ENCODE peak calls at places on chromosome 14, in nine cellular contexts. One of them, this sample, is unnamed.

GRCh38 chr14:85444685-85445084 is 85.3 kb upstream of the FLRT2 start:
- DNase-seq in adrenal gland: no peak
- DNase-seq in GM23338: no peak
- DNase-seq in AG04450: no peak
- DNase-seq in mesothelial cell of epicardium: no peak
- DNase-seq in suprapubic skin: no peak
- DNase-seq in GM13977: no peak
- DNase-seq in fibroblast of pulmonary artery: peak
- DNase-seq in Calu3: no peak
- DNase-seq in this sample: peak

GRCh38 chr14:96136361-96136760 is 68.3 kb upstream of the BDKRB2 start:
- DNase-seq in GM23338: no peak
- DNase-seq in Calu3: peak
- DNase-seq in GM13977: no peak
- DNase-seq in mesothelial cell of epicardium: no peak
- DNase-seq in adrenal gland: no peak
- DNase-seq in suprapubic skin: no peak
- DNase-seq in AG04450: no peak
- DNase-seq in fibroblast of pulmonary artery: peak
- DNase-seq in this sample: no peak

GRCh38 chr14:35747379-35747778 is 61.7 kb downstream of the RALGAPA1 start:
- DNase-seq in suprapubic skin: no peak
- DNase-seq in GM13977: no peak
- DNase-seq in mesothelial cell of epicardium: no peak
- DNase-seq in fibroblast of pulmonary artery: peak
- DNase-seq in AG04450: peak
- DNase-seq in adrenal gland: no peak
- DNase-seq in GM23338: peak
- DNase-seq in Calu3: no peak
- DNase-seq in this sample: no peak

GRCh38 chr14:65352964-65353530 is 59.5 kb upstream of the FUT8 start:
- DNase-seq in AG04450: no peak
- DNase-seq in GM23338: no peak
- DNase-seq in suprapubic skin: no peak
- DNase-seq in mesothelial cell of epicardium: no peak
- DNase-seq in Calu3: peak
- DNase-seq in GM13977: no peak
- DNase-seq in fibroblast of pulmonary artery: no peak
- DNase-seq in adrenal gland: no peak
- DNase-seq in this sample: no peak

GRCh38 chr14:55699131-55700057 is 119.4 kb downstream of the KTN1 start:
- DNase-seq in adrenal gland: no peak
- DNase-seq in fibroblast of pulmonary artery: peak
- DNase-seq in GM23338: peak
- DNase-seq in GM13977: no peak
- DNase-seq in suprapubic skin: no peak
- DNase-seq in mesothelial cell of epicardium: no peak
- DNase-seq in Calu3: peak
- DNase-seq in AG04450: no peak
- DNase-seq in this sample: no peak

GRCh38 chr14:68401855-68402254 is 391.0 kb downstream of the ZFP36L1 start:
- DNase-seq in fibroblast of pulmonary artery: no peak
- DNase-seq in AG04450: no peak
- DNase-seq in GM23338: no peak
- DNase-seq in adrenal gland: no peak
- DNase-seq in GM13977: peak
- DNase-seq in mesothelial cell of epicardium: no peak
- DNase-seq in suprapubic skin: no peak
- DNase-seq in Calu3: no peak
- DNase-seq in this sample: no peak

GRCh38 chr14:25400607-25401206 is 350.8 kb upstream of the STXBP6 start:
- DNase-seq in GM23338: peak
- DNase-seq in suprapubic skin: no peak
- DNase-seq in GM13977: peak
- DNase-seq in AG04450: no peak
- DNase-seq in fibroblast of pulmonary artery: peak
- DNase-seq in Calu3: peak
- DNase-seq in mesothelial cell of epicardium: peak
- DNase-seq in adrenal gland: peak
- DNase-seq in this sample: peak

GRCh38 chr14:94122438-94122837 is 7.0 kb downstream of the IFI27L2 start:
- DNase-seq in GM13977: no peak
- DNase-seq in AG04450: no peak
- DNase-seq in suprapubic skin: peak
- DNase-seq in adrenal gland: peak
- DNase-seq in GM23338: no peak
- DNase-seq in mesothelial cell of epicardium: no peak
- DNase-seq in fibroblast of pulmonary artery: no peak
- DNase-seq in Calu3: no peak
- DNase-seq in this sample: no peak

GRCh38 chr14:55604467-55604866 is 24.5 kb downstream of the KTN1 start:
- DNase-seq in GM23338: no peak
- DNase-seq in GM13977: no peak
- DNase-seq in adrenal gland: no peak
- DNase-seq in suprapubic skin: no peak
- DNase-seq in AG04450: no peak
- DNase-seq in mesothelial cell of epicardium: no peak
- DNase-seq in fibroblast of pulmonary artery: no peak
- DNase-seq in Calu3: no peak
- DNase-seq in this sample: no peak

GRCh38 chr14:95765016-95765415 is 51.1 kb upstream of the TCL1A start:
- DNase-seq in Calu3: no peak
- DNase-seq in adrenal gland: no peak
- DNase-seq in suprapubic skin: no peak
- DNase-seq in GM13977: no peak
- DNase-seq in AG04450: no peak
- DNase-seq in fibroblast of pulmonary artery: no peak
- DNase-seq in mesothelial cell of epicardium: no peak
- DNase-seq in GM23338: no peak
- DNase-seq in this sample: no peak

GRCh38 chr14:47277703-47278102 is 397.7 kb downstream of the MDGA2 start:
- DNase-seq in adrenal gland: no peak
- DNase-seq in AG04450: no peak
- DNase-seq in GM23338: peak
- DNase-seq in mesothelial cell of epicardium: no peak
- DNase-seq in suprapubic skin: no peak
- DNase-seq in fibroblast of pulmonary artery: peak
- DNase-seq in GM13977: no peak
- DNase-seq in Calu3: no peak
- DNase-seq in this sample: no peak

GRCh38 chr14:91127411-91127810 is 13.5 kb downstream of the DGLUCY start:
- DNase-seq in GM23338: no peak
- DNase-seq in fibroblast of pulmonary artery: no peak
- DNase-seq in adrenal gland: peak
- DNase-seq in AG04450: no peak
- DNase-seq in mesothelial cell of epicardium: peak
- DNase-seq in Calu3: peak
- DNase-seq in GM13977: no peak
- DNase-seq in suprapubic skin: peak
- DNase-seq in this sample: no peak

GRCh38 chr14:39682563-39682962 is 250.3 kb upstream of the FBXO33 start:
- DNase-seq in adrenal gland: no peak
- DNase-seq in Calu3: no peak
- DNase-seq in GM13977: no peak
- DNase-seq in AG04450: no peak
- DNase-seq in mesothelial cell of epicardium: no peak
- DNase-seq in fibroblast of pulmonary artery: no peak
- DNase-seq in suprapubic skin: no peak
- DNase-seq in GM23338: no peak
- DNase-seq in this sample: peak

GRCh38 chr14:82854851-82855250 is 1321.2 kb upstream of the SEL1L start:
- DNase-seq in GM23338: no peak
- DNase-seq in mesothelial cell of epicardium: no peak
- DNase-seq in suprapubic skin: no peak
- DNase-seq in AG04450: no peak
- DNase-seq in GM13977: no peak
- DNase-seq in fibroblast of pulmonary artery: no peak
- DNase-seq in adrenal gland: no peak
- DNase-seq in Calu3: no peak
- DNase-seq in this sample: no peak

GRCh38 chr14:95515080-95515489 is 1.4 kb downstream of the SYNE3 start:
- DNase-seq in suprapubic skin: peak
- DNase-seq in adrenal gland: peak
- DNase-seq in fibroblast of pulmonary artery: peak
- DNase-seq in GM23338: peak
- DNase-seq in AG04450: no peak
- DNase-seq in Calu3: no peak
- DNase-seq in GM13977: no peak
- DNase-seq in mesothelial cell of epicardium: peak
- DNase-seq in this sample: peak

GRCh38 chr14:76117789-76118188 is 33.9 kb upstream of the GPATCH2L start:
- DNase-seq in GM13977: no peak
- DNase-seq in adrenal gland: no peak
- DNase-seq in Calu3: no peak
- DNase-seq in mesothelial cell of epicardium: peak
- DNase-seq in fibroblast of pulmonary artery: no peak
- DNase-seq in suprapubic skin: no peak
- DNase-seq in AG04450: no peak
- DNase-seq in GM23338: no peak
- DNase-seq in this sample: no peak

GRCh38 chr14:22010532-22011242 is 337.1 kb upstream of the OR4E1 start:
- DNase-seq in GM13977: no peak
- DNase-seq in GM23338: no peak
- DNase-seq in AG04450: no peak
- DNase-seq in fibroblast of pulmonary artery: no peak
- DNase-seq in mesothelial cell of epicardium: no peak
- DNase-seq in Calu3: no peak
- DNase-seq in adrenal gland: no peak
- DNase-seq in suprapubic skin: no peak
- DNase-seq in this sample: no peak
- TF ChIP-seq CTCF in GM13977: no peak
- TF ChIP-seq CTCF in GM23338: no peak
- TF ChIP-seq CTCF in AG04450: no peak
- TF ChIP-seq CTCF in fibroblast of pulmonary artery: no peak
- TF ChIP-seq CTCF in mesothelial cell of epicardium: no peak
- TF ChIP-seq CTCF in Calu3: no peak
- TF ChIP-seq CTCF in adrenal gland: no peak
- TF ChIP-seq CTCF in suprapubic skin: no peak
- TF ChIP-seq CTCF in this sample: no peak

DNA sequence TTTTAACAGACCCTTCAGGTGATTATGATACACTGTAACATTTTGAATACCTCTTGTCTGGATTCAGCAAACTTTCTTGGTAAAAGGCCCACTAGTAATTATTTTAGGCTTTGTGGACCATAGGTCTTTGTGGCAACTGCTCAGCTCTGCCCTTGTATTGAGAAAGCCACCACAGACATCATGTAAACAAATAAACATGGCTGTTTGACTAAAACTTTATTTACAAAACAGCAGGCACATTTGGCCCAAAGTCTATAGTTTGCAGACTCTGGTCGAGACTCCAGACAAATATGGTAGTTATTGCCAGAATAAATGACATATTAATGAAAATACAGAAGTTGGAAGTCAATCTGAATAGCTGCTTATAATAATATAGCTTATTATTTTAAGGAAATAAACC is 18.2 kb downstream of the NAA30 start:
- DNase-seq in Calu3: no peak
- DNase-seq in fibroblast of pulmonary artery: no peak
- DNase-seq in adrenal gland: no peak
- DNase-seq in suprapubic skin: no peak
- DNase-seq in GM23338: no peak
- DNase-seq in mesothelial cell of epicardium: no peak
- DNase-seq in AG04450: no peak
- DNase-seq in GM13977: no peak
- DNase-seq in this sample: no peak
- TF ChIP-seq CTCF in Calu3: no peak
- TF ChIP-seq CTCF in fibroblast of pulmonary artery: no peak
- TF ChIP-seq CTCF in adrenal gland: no peak
- TF ChIP-seq CTCF in suprapubic skin: no peak
- TF ChIP-seq CTCF in GM23338: no peak
- TF ChIP-seq CTCF in mesothelial cell of epicardium: no peak
- TF ChIP-seq CTCF in AG04450: no peak
- TF ChIP-seq CTCF in GM13977: no peak
- TF ChIP-seq CTCF in this sample: no peak

DNA sequence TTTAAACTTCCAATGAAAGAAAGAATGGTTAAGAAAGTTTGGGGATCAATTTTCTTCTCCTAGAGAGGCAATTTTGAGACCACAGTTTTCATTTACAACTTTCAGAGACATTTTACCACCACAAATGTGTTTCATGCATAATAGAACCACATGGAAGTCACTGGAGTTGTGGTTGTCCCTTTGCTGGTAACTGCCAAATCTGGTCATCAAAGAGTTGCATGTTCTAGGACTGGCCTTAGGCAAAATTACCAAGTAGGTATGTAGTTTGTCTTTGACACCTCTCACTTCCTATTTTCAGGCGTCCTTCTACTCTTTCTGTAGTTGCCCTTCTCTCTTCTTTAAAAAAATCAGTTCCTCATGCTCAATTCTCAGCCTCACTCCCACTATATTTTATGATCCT is 54.3 kb upstream of the TMX1 start:
- DNase-seq in adrenal gland: no peak
- DNase-seq in suprapubic skin: no peak
- DNase-seq in mesothelial cell of epicardium: no peak
- DNase-seq in GM13977: no peak
- DNase-seq in Calu3: no peak
- DNase-seq in GM23338: no peak
- DNase-seq in fibroblast of pulmonary artery: no peak
- DNase-seq in AG04450: no peak
- DNase-seq in this sample: no peak
- TF ChIP-seq CTCF in adrenal gland: no peak
- TF ChIP-seq CTCF in suprapubic skin: no peak
- TF ChIP-seq CTCF in mesothelial cell of epicardium: no peak
- TF ChIP-seq CTCF in GM13977: no peak
- TF ChIP-seq CTCF in Calu3: no peak
- TF ChIP-seq CTCF in GM23338: no peak
- TF ChIP-seq CTCF in fibroblast of pulmonary artery: no peak
- TF ChIP-seq CTCF in AG04450: no peak
- TF ChIP-seq CTCF in this sample: no peak

GRCh38 chr14:73732006-73732405 is 17.8 kb upstream of the PNMA1 start:
- DNase-seq in Calu3: no peak
- DNase-seq in suprapubic skin: no peak
- DNase-seq in GM13977: no peak
- DNase-seq in mesothelial cell of epicardium: no peak
- DNase-seq in GM23338: no peak
- DNase-seq in adrenal gland: no peak
- DNase-seq in AG04450: no peak
- DNase-seq in fibroblast of pulmonary artery: no peak
- DNase-seq in this sample: no peak

GRCh38 chr14:73729015-73729330 is 14.8 kb upstream of the PNMA1 start:
- DNase-seq in Calu3: no peak
- DNase-seq in GM13977: no peak
- DNase-seq in AG04450: no peak
- DNase-seq in fibroblast of pulmonary artery: no peak
- DNase-seq in mesothelial cell of epicardium: no peak
- DNase-seq in adrenal gland: no peak
- DNase-seq in suprapubic skin: no peak
- DNase-seq in GM23338: no peak
- DNase-seq in this sample: no peak

GRCh38 chr14:73729556-73730265 is 15.5 kb upstream of the PNMA1 start:
- DNase-seq in Calu3: no peak
- DNase-seq in adrenal gland: peak
- DNase-seq in AG04450: no peak
- DNase-seq in fibroblast of pulmonary artery: no peak
- DNase-seq in mesothelial cell of epicardium: no peak
- DNase-seq in suprapubic skin: peak
- DNase-seq in GM23338: no peak
- DNase-seq in GM13977: no peak
- DNase-seq in this sample: no peak

GRCh38 chr14:73728106-73729014 is 14.2 kb upstream of the PNMA1 start:
- DNase-seq in AG04450: no peak
- DNase-seq in suprapubic skin: peak
- DNase-seq in adrenal gland: peak
- DNase-seq in fibroblast of pulmonary artery: peak
- DNase-seq in GM23338: peak
- DNase-seq in GM13977: peak
- DNase-seq in mesothelial cell of epicardium: peak
- DNase-seq in Calu3: peak
- DNase-seq in this sample: peak

GRCh38 chr14:73731111-73731510 is 16.9 kb upstream of the PNMA1 start:
- DNase-seq in adrenal gland: peak
- DNase-seq in GM23338: no peak
- DNase-seq in fibroblast of pulmonary artery: no peak
- DNase-seq in AG04450: no peak
- DNase-seq in Calu3: no peak
- DNase-seq in GM13977: no peak
- DNase-seq in suprapubic skin: no peak
- DNase-seq in mesothelial cell of epicardium: no peak
- DNase-seq in this sample: no peak
- TF ChIP-seq CTCF in adrenal gland: no peak
- TF ChIP-seq CTCF in GM23338: no peak
- TF ChIP-seq CTCF in fibroblast of pulmonary artery: peak
- TF ChIP-seq CTCF in AG04450: no peak
- TF ChIP-seq CTCF in Calu3: no peak
- TF ChIP-seq CTCF in GM13977: no peak
- TF ChIP-seq CTCF in suprapubic skin: no peak
- TF ChIP-seq CTCF in mesothelial cell of epicardium: no peak
- TF ChIP-seq CTCF in this sample: no peak

This sample was measured in nephron progenitor cell.